ENCODE peak calls at places on chromosomes 11 and 22, in six cellular contexts. Y is Calu3, E is pancreas, B is fibroblast of mammary gland, T is brain microvascular endothelial cell, J is heart right ventricle. V is an unnamed sample.

GRCh38 chr11:13289081-13289480 is 11.5 kb downstream of the BMAL1 start:
- DNase-seq in E (no peak), T (peak; percentile 17), B (peak; percentile 37), Y (peak; percentile 25), J (no peak), V (peak; percentile 51)

GRCh38 chr22:23790819-23791736 is 4.3 kb downstream of the SMARCB1 start:
- DNase-seq in T (no peak), E (no peak), Y (no peak), J (peak; percentile 31), B (peak; percentile 89), V (no peak)

GRCh38 chr11:36295926-36296325 is at the start of gene PRR5L:
- DNase-seq in Y (no peak), T (no peak), J (no peak), E (no peak), B (no peak), V (no peak)

GRCh38 chr11:61266602-61267001 is 25.6 kb downstream of the PGA5 start:
- DNase-seq in J (no peak), Y (peak; percentile 11), E (no peak), B (peak; percentile 14), T (no peak), V (no peak)

GRCh38 chr11:113147249-113147648 is 167.1 kb upstream of the TTC12 start:
- DNase-seq in Y (no peak), B (no peak), J (no peak), E (no peak), T (no peak), V (no peak)

GRCh38 chr22:35985361-35985760 is 43.3 kb downstream of the RBFOX2 start:
- DNase-seq in B (no peak), J (no peak), E (no peak), T (no peak), Y (no peak), V (no peak)

GRCh38 chr11:12914401-12914912 is 94.7 kb upstream of the RASSF10 start:
- DNase-seq in B (peak; percentile 55), J (peak; percentile 67), E (peak; percentile 94), Y (peak; percentile 36), T (no peak), V (peak; percentile 16)

GRCh38 chr11:36105743-36106581 is 162.1 kb downstream of the LDLRAD3 start:
- DNase-seq in T (no peak), E (no peak), B (no peak), J (no peak), Y (no peak), V (no peak)

GRCh38 chr11:2361565-2361964 is 15.5 kb upstream of the CD81 start:
- DNase-seq in E (no peak), Y (no peak), B (no peak), J (no peak), T (no peak), V (no peak)

DNA sequence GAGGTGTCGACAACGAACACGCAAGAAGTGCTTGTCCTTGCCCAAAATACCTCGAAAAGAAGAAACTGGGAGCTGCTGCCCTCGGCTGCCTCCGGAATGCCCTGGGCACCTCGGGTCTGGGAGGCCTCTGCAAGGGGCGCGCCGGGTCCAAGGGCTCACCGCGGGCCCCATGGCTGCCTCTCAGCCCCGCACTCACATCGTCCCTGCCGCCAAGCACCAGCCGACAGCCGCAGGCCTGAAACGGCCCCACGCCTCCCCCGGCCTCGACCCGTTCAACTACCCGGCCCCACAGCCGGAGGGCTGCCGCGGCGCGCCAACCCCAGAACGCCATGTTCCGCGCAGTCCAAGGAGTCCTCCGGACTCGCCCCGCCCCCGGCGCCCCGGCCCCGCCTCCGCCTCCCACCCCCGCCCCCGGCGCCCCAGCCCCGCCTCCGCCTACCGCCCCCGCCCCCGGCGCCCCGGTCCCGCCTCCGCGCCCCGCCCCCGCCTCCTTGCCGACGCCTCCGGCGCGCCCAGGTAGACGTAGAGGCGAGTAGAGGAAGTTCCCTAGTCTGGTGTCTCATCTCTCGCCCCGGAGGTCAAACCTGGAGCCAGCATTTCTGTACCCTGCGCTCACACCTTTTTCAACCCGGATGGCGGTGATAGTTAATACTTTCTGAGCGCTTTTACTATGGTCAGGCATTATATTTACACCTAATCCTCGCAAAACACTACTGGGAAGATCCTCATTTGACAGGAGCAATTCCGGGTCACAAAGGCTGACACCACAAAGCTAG is at the start of gene SIRT3:
- DNase-seq in E (peak; percentile 88), J (peak; percentile 79), B (peak; percentile 73), Y (peak; percentile 87), T (peak; percentile 60), V (peak; percentile 85)
- TF ChIP-seq CTCF in E (no peak), J (no peak), B (no peak), Y (no peak), T (peak; percentile 6), V (no peak)

GRCh38 chr11:6604081-6604626 is 580 bp downstream of the ILK start:
- DNase-seq in B (peak; percentile 65), J (peak; percentile 61), Y (peak; percentile 26), E (peak; percentile 40), T (peak; percentile 63), V (peak; percentile 37)
- TF ChIP-seq CTCF in B (peak; percentile 16), J (no peak), Y (no peak), E (no peak), T (peak; percentile 42), V (no peak)

GRCh38 chr22:31085493-31085824 is 4.3 kb downstream of the SMTN start:
- DNase-seq in J (peak; percentile 65), E (peak; percentile 49), B (no peak), Y (peak; percentile 41), T (no peak), V (no peak)
- TF ChIP-seq CTCF in J (no peak), E (no peak), B (no peak), Y (no peak), T (no peak), V (no peak)

GRCh38 chr11:9703280-9703679 is 39.4 kb downstream of the SWAP70 start:
- DNase-seq in E (no peak), B (no peak), J (peak; percentile 39), Y (no peak), T (no peak), V (no peak)
- TF ChIP-seq CTCF in E (no peak), B (no peak), J (no peak), Y (no peak), T (no peak), V (no peak)

GRCh38 chr11:15819679-15820286 is 536.6 kb downstream of the SOX6 start:
- DNase-seq in T (peak; percentile 40), E (peak; percentile 82), J (peak; percentile 79), Y (peak; percentile 86), B (peak; percentile 37), V (peak; percentile 72)
- TF ChIP-seq CTCF in T (peak; percentile 95), E (peak; percentile 84), J (peak; percentile 90), Y (peak; percentile 82), B (peak; percentile 88), V (peak; percentile 87)

GRCh38 chr22:46845281-46846153 is 83.1 kb downstream of the TBC1D22A start:
- DNase-seq in Y (no peak), J (no peak), T (peak; percentile 16), B (peak; percentile 68), E (no peak), V (no peak)
- TF ChIP-seq CTCF in Y (no peak), J (peak; percentile 47), T (peak; percentile 57), B (peak; percentile 61), E (peak; percentile 8), V (peak; percentile 14)

GRCh38 chr11:65013130-65013691 is 749 bp upstream of the ARL2 start:
- DNase-seq in B (peak; percentile 82), J (peak; percentile 92), Y (peak; percentile 93), E (peak; percentile 90), T (peak; percentile 83), V (peak; percentile 85)
- TF ChIP-seq CTCF in B (peak; percentile 72), J (peak; percentile 73), Y (no peak), E (peak; percentile 40), T (peak; percentile 87), V (peak; percentile 68)

V was measured in MCF 10A.